ENCODE peak calls at places on chromosomes 3 and 15, in five cellular contexts. One of them, this sample, is unnamed. For H3K9me3, the result is how much of the 10 kb centered on the place peaks cover.

GRCh38 chr3:25493246-25493645 is 65.2 kb downstream of the RARB start:
- DNase-seq in left ventricle myocardium inferior: no peak
- DNase-seq in HCT116: no peak
- DNase-seq in fibroblast of lung: peak
- DNase-seq in lung: no peak
- DNase-seq in this sample: no peak

GRCh38 chr3:68817243-68817642 is 115.1 kb downstream of the TAFA4 start:
- DNase-seq in fibroblast of lung: no peak
- DNase-seq in HCT116: no peak
- DNase-seq in left ventricle myocardium inferior: no peak
- DNase-seq in lung: no peak
- DNase-seq in this sample: no peak

GRCh38 chr3:53185761-53186465 is 24.9 kb downstream of the PRKCD start:
- DNase-seq in HCT116: no peak
- DNase-seq in left ventricle myocardium inferior: no peak
- DNase-seq in fibroblast of lung: no peak
- DNase-seq in lung: no peak
- DNase-seq in this sample: no peak

GRCh38 chr15:82110144-82110543 is 64.3 kb upstream of the MEX3B start:
- DNase-seq in left ventricle myocardium inferior: no peak
- DNase-seq in lung: no peak
- DNase-seq in fibroblast of lung: no peak
- DNase-seq in HCT116: no peak
- DNase-seq in this sample: peak

GRCh38 chr3:173876476-173876875 is 478.9 kb downstream of the NLGN1 start:
- DNase-seq in HCT116: peak
- DNase-seq in left ventricle myocardium inferior: no peak
- DNase-seq in lung: no peak
- DNase-seq in fibroblast of lung: no peak
- DNase-seq in this sample: no peak

GRCh38 chr15:57356178-57356577 is 20.1 kb upstream of the CGNL1 start:
- DNase-seq in HCT116: no peak
- DNase-seq in lung: no peak
- DNase-seq in fibroblast of lung: no peak
- DNase-seq in left ventricle myocardium inferior: no peak
- DNase-seq in this sample: no peak

GRCh38 chr3:116607205-116607604 is 102.4 kb upstream of the TUSC7 start:
- DNase-seq in lung: no peak
- DNase-seq in HCT116: no peak
- DNase-seq in left ventricle myocardium inferior: no peak
- DNase-seq in fibroblast of lung: no peak
- DNase-seq in this sample: no peak

GRCh38 chr3:127794402-127794801 is 27.9 kb downstream of the MGLL start:
- DNase-seq in HCT116: no peak
- DNase-seq in left ventricle myocardium inferior: no peak
- DNase-seq in fibroblast of lung: no peak
- DNase-seq in lung: no peak
- DNase-seq in this sample: no peak

GRCh38 chr3:179733797-179734196 is 81.0 kb downstream of the USP13 start:
- DNase-seq in lung: no peak
- DNase-seq in left ventricle myocardium inferior: no peak
- DNase-seq in fibroblast of lung: no peak
- DNase-seq in HCT116: no peak
- DNase-seq in this sample: no peak

GRCh38 chr15:48358681-48359152 is 27.5 kb downstream of the DUT start:
- DNase-seq in fibroblast of lung: peak
- DNase-seq in lung: no peak
- DNase-seq in left ventricle myocardium inferior: no peak
- DNase-seq in HCT116: no peak
- DNase-seq in this sample: no peak

GRCh38 chr15:83365370-83365938 is 81.0 kb upstream of the BNC1 start:
- DNase-seq in left ventricle myocardium inferior: peak
- DNase-seq in fibroblast of lung: peak
- DNase-seq in lung: peak
- DNase-seq in HCT116: peak
- DNase-seq in this sample: peak

GRCh38 chr15:40055576-40056293 is 16.8 kb upstream of the SRP14 start:
- DNase-seq in HCT116: no peak
- DNase-seq in left ventricle myocardium inferior: peak
- DNase-seq in fibroblast of lung: no peak
- DNase-seq in lung: no peak
- DNase-seq in this sample: peak

GRCh38 chr15:95988574-95988887 is 342.0 kb upstream of the NR2F2 start:
- DNase-seq in left ventricle myocardium inferior: no peak
- DNase-seq in lung: no peak
- DNase-seq in HCT116: no peak
- DNase-seq in fibroblast of lung: no peak
- DNase-seq in this sample: no peak

GRCh38 chr15:67074886-67075229 is 9.5 kb downstream of the SMAD3 start:
- DNase-seq in left ventricle myocardium inferior: no peak
- DNase-seq in HCT116: no peak
- DNase-seq in fibroblast of lung: no peak
- DNase-seq in lung: no peak
- DNase-seq in this sample: no peak

GRCh38 chr3:123880998-123881561 is 3.1 kb downstream of the MYLK start:
- DNase-seq in HCT116: peak
- DNase-seq in lung: no peak
- DNase-seq in left ventricle myocardium inferior: no peak
- DNase-seq in fibroblast of lung: peak
- DNase-seq in this sample: no peak

GRCh38 chr15:101827257-101827656 is 15.3 kb downstream of the OR4F15 start:
- DNase-seq in HCT116: no peak
- DNase-seq in left ventricle myocardium inferior: no peak
- DNase-seq in fibroblast of lung: peak
- DNase-seq in lung: no peak
- DNase-seq in this sample: no peak

GRCh38 chr3:9301798-9302197 is 52.4 kb upstream of the SRGAP3 start:
- DNase-seq in HCT116: no peak
- DNase-seq in lung: no peak
- DNase-seq in fibroblast of lung: no peak
- DNase-seq in left ventricle myocardium inferior: no peak
- DNase-seq in this sample: no peak

GRCh38 chr3:18998069-18998468 is 150.2 kb upstream of the KCNH8 start:
- DNase-seq in fibroblast of lung: no peak
- DNase-seq in lung: no peak
- DNase-seq in HCT116: no peak
- DNase-seq in left ventricle myocardium inferior: peak
- DNase-seq in this sample: no peak

GRCh38 chr3:20039765-20040475 is at the start of gene KAT2B:
- DNase-seq in HCT116: no peak
- DNase-seq in left ventricle myocardium inferior: peak
- DNase-seq in fibroblast of lung: peak
- DNase-seq in lung: peak
- DNase-seq in this sample: peak

GRCh38 chr3:57100046-57100695 is 39.7 kb downstream of the SPATA12 start:
- DNase-seq in lung: peak
- DNase-seq in HCT116: peak
- DNase-seq in fibroblast of lung: peak
- DNase-seq in left ventricle myocardium inferior: no peak
- DNase-seq in this sample: peak

GRCh38 chr3:9553949-9554513 is 409 bp upstream of the LHFPL4 start:
- DNase-seq in left ventricle myocardium inferior: no peak
- DNase-seq in lung: no peak
- DNase-seq in HCT116: no peak
- DNase-seq in fibroblast of lung: no peak
- DNase-seq in this sample: no peak

GRCh38 chr3:125647318-125648014 is 52.2 kb upstream of the OSBPL11 start:
- DNase-seq in lung: peak
- DNase-seq in fibroblast of lung: no peak
- DNase-seq in left ventricle myocardium inferior: no peak
- DNase-seq in HCT116: peak
- DNase-seq in this sample: no peak

GRCh38 chr3:195859061-195859845 is 47.5 kb upstream of the MUC4 start:
- DNase-seq in HCT116: peak
- DNase-seq in left ventricle myocardium inferior: peak
- DNase-seq in lung: peak
- DNase-seq in fibroblast of lung: peak
- DNase-seq in this sample: peak

GRCh38 chr3:185253645-185254410 is at the start of gene EHHADH:
- DNase-seq in left ventricle myocardium inferior: peak
- DNase-seq in HCT116: peak
- DNase-seq in lung: peak
- DNase-seq in fibroblast of lung: peak
- DNase-seq in this sample: peak

GRCh38 chr3:14780927-14781507 is 37.7 kb upstream of the FGD5 start:
- DNase-seq in fibroblast of lung: peak
- DNase-seq in HCT116: peak
- DNase-seq in left ventricle myocardium inferior: peak
- DNase-seq in lung: peak
- DNase-seq in this sample: peak

GRCh38 chr3:184786271-184787010 is 25.5 kb upstream of the VPS8 start:
- DNase-seq in left ventricle myocardium inferior: peak
- DNase-seq in HCT116: no peak
- DNase-seq in lung: no peak
- DNase-seq in fibroblast of lung: peak
- DNase-seq in this sample: peak

GRCh38 chr3:195078891-195079440 is 192.0 kb downstream of the XXYLT1 start:
- DNase-seq in left ventricle myocardium inferior: peak
- DNase-seq in HCT116: no peak
- DNase-seq in lung: no peak
- DNase-seq in fibroblast of lung: no peak
- DNase-seq in this sample: no peak

GRCh38 chr15:45674646-45675045 is 39.8 kb downstream of the SQOR start:
- DNase-seq in left ventricle myocardium inferior: no peak
- DNase-seq in fibroblast of lung: no peak
- DNase-seq in HCT116: no peak
- DNase-seq in lung: no peak
- DNase-seq in this sample: no peak

GRCh38 chr15:34179257-34179656 is 30.6 kb downstream of the KATNBL1 start:
- DNase-seq in left ventricle myocardium inferior: no peak
- DNase-seq in fibroblast of lung: no peak
- DNase-seq in lung: no peak
- DNase-seq in HCT116: no peak
- DNase-seq in this sample: no peak

GRCh38 chr15:40097968-40098476 is 10.7 kb downstream of the BMF start:
- DNase-seq in fibroblast of lung: no peak
- DNase-seq in HCT116: no peak
- DNase-seq in lung: no peak
- DNase-seq in left ventricle myocardium inferior: peak
- DNase-seq in this sample: peak

GRCh38 chr15:32979710-32980109 is 214.8 kb downstream of the FMN1 start:
- DNase-seq in lung: no peak
- DNase-seq in HCT116: no peak
- DNase-seq in fibroblast of lung: peak
- DNase-seq in left ventricle myocardium inferior: no peak
- DNase-seq in this sample: no peak

GRCh38 chr3:15983232-15983631 is 185.5 kb upstream of the ANKRD28 start:
- DNase-seq in fibroblast of lung: peak
- DNase-seq in lung: no peak
- DNase-seq in left ventricle myocardium inferior: no peak
- DNase-seq in HCT116: no peak
- DNase-seq in this sample: no peak

GRCh38 chr3:53700441-53700840 is 145.8 kb downstream of the CHDH start:
- DNase-seq in HCT116: no peak
- DNase-seq in left ventricle myocardium inferior: no peak
- DNase-seq in fibroblast of lung: no peak
- DNase-seq in lung: no peak
- DNase-seq in this sample: no peak

GRCh38 chr3:114800272-114800671 is 346.8 kb downstream of the ZBTB20 start:
- DNase-seq in left ventricle myocardium inferior: no peak
- DNase-seq in fibroblast of lung: no peak
- DNase-seq in lung: no peak
- DNase-seq in HCT116: no peak
- DNase-seq in this sample: no peak

GRCh38 chr15:49815937-49816336 is 195.1 kb downstream of the DTWD1 start:
- DNase-seq in HCT116: no peak
- DNase-seq in fibroblast of lung: peak
- DNase-seq in lung: no peak
- DNase-seq in left ventricle myocardium inferior: peak
- DNase-seq in this sample: no peak

GRCh38 chr3:195113074-195113473 is 157.9 kb downstream of the XXYLT1 start:
- DNase-seq in lung: no peak
- DNase-seq in fibroblast of lung: no peak
- DNase-seq in left ventricle myocardium inferior: no peak
- DNase-seq in HCT116: no peak
- DNase-seq in this sample: peak

GRCh38 chr3:49654955-49655556 is 19.1 kb upstream of the APEH start:
- DNase-seq in fibroblast of lung: no peak
- DNase-seq in left ventricle myocardium inferior: no peak
- DNase-seq in HCT116: no peak
- DNase-seq in lung: no peak
- DNase-seq in this sample: no peak

GRCh38 chr15:88800026-88800425 is 3.2 kb upstream of the ACAN start:
- DNase-seq in fibroblast of lung: peak
- DNase-seq in HCT116: no peak
- DNase-seq in lung: no peak
- DNase-seq in left ventricle myocardium inferior: no peak
- DNase-seq in this sample: no peak

GRCh38 chr3:14148041-14148985 is 23.5 kb downstream of the TMEM43 start:
- DNase-seq in left ventricle myocardium inferior: no peak
- DNase-seq in lung: no peak
- DNase-seq in HCT116: no peak
- DNase-seq in fibroblast of lung: no peak
- DNase-seq in this sample: no peak

GRCh38 chr3:132660745-132661067 is 577 bp downstream of the UBA5 start:
- DNase-seq in fibroblast of lung: peak
- DNase-seq in HCT116: peak
- DNase-seq in left ventricle myocardium inferior: no peak
- DNase-seq in lung: no peak
- DNase-seq in this sample: no peak
- H3K27ac ChIP-seq in fibroblast of lung: peak
- H3K27ac ChIP-seq in HCT116: peak
- H3K27ac ChIP-seq in left ventricle myocardium inferior: peak
- H3K27ac ChIP-seq in lung: peak
- H3K27ac ChIP-seq in this sample: peak

GRCh38 chr3:62368705-62369475 is 4.5 kb downstream of the FEZF2 start:
- DNase-seq in left ventricle myocardium inferior: no peak
- DNase-seq in fibroblast of lung: no peak
- DNase-seq in HCT116: no peak
- DNase-seq in lung: no peak
- DNase-seq in this sample: no peak
- H3K9me3 ChIP-seq in left ventricle myocardium inferior: under half
- H3K9me3 ChIP-seq in fibroblast of lung: under half
- H3K9me3 ChIP-seq in HCT116: under half
- H3K9me3 ChIP-seq in lung: under half
- H3K9me3 ChIP-seq in this sample: under half

GRCh38 chr15:63487076-63487757 is 17.2 kb upstream of the USP3 start:
- DNase-seq in HCT116: peak
- DNase-seq in fibroblast of lung: peak
- DNase-seq in lung: peak
- DNase-seq in left ventricle myocardium inferior: peak
- DNase-seq in this sample: peak
- H3K27ac ChIP-seq in HCT116: no peak
- H3K27ac ChIP-seq in fibroblast of lung: no peak
- H3K27ac ChIP-seq in lung: no peak
- H3K27ac ChIP-seq in left ventricle myocardium inferior: no peak
- H3K27ac ChIP-seq in this sample: no peak

GRCh38 chr3:75727985-75728384 is 57.4 kb downstream of the ZNF717 start:
- DNase-seq in lung: no peak
- DNase-seq in left ventricle myocardium inferior: no peak
- DNase-seq in fibroblast of lung: no peak
- DNase-seq in HCT116: no peak
- DNase-seq in this sample: no peak
- H3K9me3 ChIP-seq in lung: under half
- H3K9me3 ChIP-seq in left ventricle myocardium inferior: half or more
- H3K9me3 ChIP-seq in fibroblast of lung: under half
- H3K9me3 ChIP-seq in HCT116: under half
- H3K9me3 ChIP-seq in this sample: under half